ENCODE peak calls at places on chromosomes 13 and 19, in six cellular contexts. F is stomach; W is psoas muscle; V is transverse colon; Z is fibroblast of lung; Q is CD8-positive, alpha-beta T cell. C is an unnamed sample.

GRCh38 chr13:63408227-63409202 is 1992.9 kb upstream of the PCDH20 start:
- DNase-seq in F (no peak), W (no peak), V (no peak), Z (peak), Q (no peak), C (no peak)

GRCh38 chr19:3866798-3867638 is 1.8 kb downstream of the ZFR2 start:
- DNase-seq in F (no peak), W (no peak), V (no peak), Z (no peak), Q (no peak), C (no peak)

GRCh38 chr19:35266149-35266903 is 2.4 kb upstream of the USF2 start:
- DNase-seq in F (no peak), W (no peak), V (peak), Z (no peak), Q (no peak), C (peak)

GRCh38 chr19:49954092-49954825 is 6.7 kb downstream of the SIGLEC11 start:
- DNase-seq in F (no peak), W (no peak), V (no peak), Z (no peak), Q (no peak), C (peak)

GRCh38 chr19:46984077-46985010 is 35.3 kb upstream of the NPAS1 start:
- DNase-seq in F (no peak), W (peak), V (no peak), Z (peak), Q (no peak), C (no peak)

GRCh38 chr13:45132384-45133064 is 12.2 kb downstream of the GTF2F2 start:
- DNase-seq in F (no peak), W (no peak), V (no peak), Z (no peak), Q (no peak), C (no peak)

GRCh38 chr19:36245210-36246005 is 30.5 kb downstream of the ZNF146 start:
- DNase-seq in F (no peak), W (no peak), V (no peak), Z (no peak), Q (no peak), C (no peak)

GRCh38 chr19:47158879-47159509 is 28.4 kb downstream of the SAE1 start:
- DNase-seq in F (no peak), W (no peak), V (no peak), Z (peak), Q (peak), C (no peak)

GRCh38 chr19:33428627-33429013 is 55.1 kb downstream of the CEBPG start:
- DNase-seq in F (no peak), W (peak), V (no peak), Z (no peak), Q (no peak), C (peak)

GRCh38 chr13:103516009-103516795 is 450.0 kb upstream of the SLC10A2 start:
- DNase-seq in F (no peak), W (no peak), V (no peak), Z (no peak), Q (no peak), C (no peak)

GRCh38 chr19:48922548-48923490 is 10.7 kb upstream of the DHDH start:
- DNase-seq in F (no peak), W (no peak), V (no peak), Z (no peak), Q (no peak), C (no peak)

GRCh38 chr19:29467824-29468401 is 57.9 kb upstream of the VSTM2B start:
- DNase-seq in F (no peak), W (no peak), V (no peak), Z (no peak), Q (peak), C (no peak)

GRCh38 chr13:97810152-97810551 is 143.3 kb upstream of the IPO5 start:
- DNase-seq in F (no peak), W (no peak), V (no peak), Z (peak), Q (no peak), C (no peak)

GRCh38 chr19:11377756-11378155 is 3.3 kb downstream of the SWSAP1 start:
- DNase-seq in F (no peak), W (no peak), V (no peak), Z (peak), Q (no peak), C (no peak)

GRCh38 chr13:46679369-46680180 is 117.4 kb downstream of the ESD start:
- DNase-seq in F (no peak), W (no peak), V (peak), Z (peak), Q (no peak), C (no peak)

GRCh38 chr19:29629836-29630534 is 23.9 kb downstream of the POP4 start:
- DNase-seq in F (no peak), W (no peak), V (no peak), Z (no peak), Q (no peak), C (peak)

GRCh38 chr13:23799945-23800344 is 89.3 kb downstream of the MIPEP start:
- DNase-seq in F (no peak), W (no peak), V (no peak), Z (no peak), Q (no peak), C (no peak)

GRCh38 chr13:19586904-19587634 is 25.7 kb upstream of the TPTE2 start:
- DNase-seq in F (peak), W (peak), V (peak), Z (peak), Q (peak), C (no peak)

GRCh38 chr19:50858896-50859295 is 4.2 kb downstream of the KLK3 start:
- DNase-seq in F (no peak), W (no peak), V (peak), Z (no peak), Q (no peak), C (no peak)

GRCh38 chr13:61142506-61142905 is 273.1 kb downstream of the PCDH20 start:
- DNase-seq in F (no peak), W (no peak), V (no peak), Z (no peak), Q (no peak), C (no peak)

GRCh38 chr13:68369739-68370138 is 1139.6 kb upstream of the PCDH9 start:
- DNase-seq in F (no peak), W (no peak), V (no peak), Z (peak), Q (no peak), C (no peak)

GRCh38 chr13:97574926-97575325 is 141.0 kb downstream of the RAP2A start:
- DNase-seq in F (no peak), W (no peak), V (peak), Z (peak), Q (no peak), C (no peak)

GRCh38 chr13:54950546-54950945 is 1921.9 kb downstream of the OLFM4 start:
- DNase-seq in F (no peak), W (no peak), V (no peak), Z (no peak), Q (no peak), C (no peak)

GRCh38 chr13:29791997-29792775 is 58.2 kb downstream of the UBL3 start:
- DNase-seq in F (no peak), W (no peak), V (no peak), Z (peak), Q (no peak), C (no peak)

GRCh38 chr13:95137096-95137495 is 164.2 kb downstream of the ABCC4 start:
- DNase-seq in F (no peak), W (no peak), V (no peak), Z (peak), Q (no peak), C (no peak)

GRCh38 chr19:47794526-47794925 is 9.8 kb downstream of the TPRX1 start:
- DNase-seq in F (no peak), W (no peak), V (no peak), Z (no peak), Q (no peak), C (no peak)

GRCh38 chr13:113207890-113208423 is 512 bp downstream of the PCID2 start:
- DNase-seq in F (no peak), W (peak), V (peak), Z (peak), Q (no peak), C (no peak)

GRCh38 chr19:10000171-10000826 is 10.0 kb downstream of the COL5A3 start:
- DNase-seq in F (peak), W (peak), V (peak), Z (peak), Q (peak), C (no peak)

GRCh38 chr19:2791876-2792275 is 6.6 kb downstream of the THOP1 start:
- DNase-seq in F (no peak), W (no peak), V (no peak), Z (no peak), Q (no peak), C (no peak)

GRCh38 chr19:2791440-2791839 is 6.1 kb downstream of the THOP1 start:
- DNase-seq in F (no peak), W (no peak), V (no peak), Z (no peak), Q (no peak), C (no peak)

GRCh38 chr19:2790194-2790556 is 4.9 kb downstream of the THOP1 start:
- DNase-seq in F (no peak), W (no peak), V (no peak), Z (no peak), Q (no peak), C (no peak)

GRCh38 chr19:2793126-2793525 is 7.8 kb downstream of the THOP1 start:
- DNase-seq in F (no peak), W (no peak), V (no peak), Z (no peak), Q (no peak), C (no peak)

DNA sequence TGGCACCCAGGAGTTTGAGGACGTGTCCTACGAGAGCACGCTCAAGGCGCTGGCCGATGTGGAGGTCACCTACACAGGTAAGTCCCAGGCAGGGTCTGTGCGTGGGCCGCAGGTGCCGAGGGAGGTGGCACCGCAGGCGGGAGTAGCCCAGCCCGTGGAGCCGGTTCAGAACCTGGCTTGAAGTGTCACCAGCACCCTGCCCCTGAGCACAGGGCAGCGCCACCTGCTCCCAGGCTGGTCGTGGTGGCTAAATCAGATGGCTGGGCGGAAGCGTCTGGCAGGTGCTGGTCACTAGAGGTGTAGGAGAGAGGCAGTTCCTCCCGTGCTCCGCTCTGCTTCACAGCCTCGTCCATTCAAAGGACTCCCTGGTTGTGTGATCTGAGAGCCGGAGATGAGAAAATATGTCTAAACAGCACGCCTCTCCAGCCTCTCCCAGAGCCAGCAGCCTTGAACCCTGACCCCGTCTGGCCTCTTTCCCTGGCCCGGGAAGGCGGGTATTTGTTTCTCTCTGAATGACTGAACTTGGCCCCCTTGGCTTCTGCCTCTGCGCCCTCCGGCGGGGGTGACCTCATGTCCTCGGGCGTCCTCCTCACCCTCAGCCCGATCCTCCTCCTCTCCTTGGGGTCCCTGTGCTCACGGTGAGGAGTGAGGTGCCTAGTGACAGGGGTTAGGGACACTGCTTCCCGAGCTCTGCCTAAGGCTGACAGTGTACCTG is 5.4 kb downstream of the THOP1 start:
- DNase-seq in F (no peak), W (no peak), V (no peak), Z (no peak), Q (no peak), C (no peak)
- TF ChIP-seq CTCF in F (no peak), W (no peak), V (no peak), Z (no peak), Q (no peak), C (no peak)

GRCh38 chr19:18281082-18282020 is at the start of gene JUND:
- DNase-seq in F (peak), W (peak), V (peak), Z (peak), Q (peak), C (no peak)
- TF ChIP-seq CTCF in F (no peak), W (no peak), V (no peak), Z (no peak), Q (no peak), C (peak)

GRCh38 chr19:37886571-37886970 is 19.8 kb downstream of the WDR87 start:
- DNase-seq in F (no peak), W (no peak), V (no peak), Z (no peak), Q (no peak), C (no peak)

DNA sequence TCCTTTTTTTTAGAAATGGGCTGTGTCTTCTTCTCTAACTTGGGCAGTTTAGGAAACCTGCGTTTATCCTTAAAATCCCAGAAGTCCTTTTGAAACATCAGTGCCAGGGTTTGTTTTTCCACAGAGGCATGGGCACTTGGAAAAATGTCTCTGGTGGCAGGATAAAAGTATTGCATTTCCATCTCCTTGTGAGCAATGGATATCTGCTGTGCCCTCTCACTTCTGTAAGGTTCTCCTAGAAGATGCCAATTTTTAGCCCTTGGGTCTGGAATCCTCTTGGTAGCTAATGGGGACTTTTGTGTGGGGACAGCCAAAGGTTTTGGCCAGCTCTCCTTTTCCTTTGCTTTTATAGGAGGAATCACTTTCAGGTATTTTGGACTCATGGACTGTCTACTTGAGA is 21.0 kb downstream of the WDR87 start:
- DNase-seq in F (no peak), W (no peak), V (no peak), Z (no peak), Q (no peak), C (no peak)
- TF ChIP-seq CTCF in F (no peak), W (no peak), V (no peak), Z (no peak), Q (no peak), C (peak)

DNA sequence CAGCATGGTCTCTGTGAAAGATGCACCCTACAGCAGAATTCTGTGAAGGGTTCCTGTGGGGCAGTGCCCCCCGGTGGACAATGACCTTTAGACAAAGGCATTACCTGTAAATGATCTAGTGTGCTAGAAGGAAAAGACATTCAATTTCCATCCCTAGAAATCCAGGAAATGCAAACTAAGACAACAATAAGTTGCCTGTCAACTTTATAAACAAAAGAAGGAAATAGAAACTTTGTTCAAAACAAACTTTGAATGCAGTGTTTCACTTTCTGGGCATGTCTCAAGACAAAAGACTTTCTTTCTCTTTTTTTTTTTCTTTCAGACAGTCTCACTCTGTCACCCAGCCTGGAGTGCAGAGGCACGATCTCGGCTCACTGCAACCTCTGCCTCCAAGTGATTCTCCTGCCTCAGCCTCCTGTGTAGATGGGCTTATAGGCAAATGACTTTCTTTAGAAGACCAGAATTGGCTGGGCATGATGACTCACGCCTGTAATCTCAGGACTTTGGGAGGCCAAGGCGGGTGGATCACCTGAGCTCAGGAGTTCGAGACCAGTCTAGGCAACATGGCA is 15.5 kb downstream of the TEX101 start:
- DNase-seq in F (no peak), W (no peak), V (peak), Z (no peak), Q (no peak), C (no peak)
- TF ChIP-seq CTCF in F (no peak), W (no peak), V (peak), Z (no peak), Q (no peak), C (peak)

GRCh38 chr19:8515317-8515716 is 1.4 kb upstream of the ZNF414 start:
- DNase-seq in F (no peak), W (no peak), V (no peak), Z (no peak), Q (peak), C (no peak)

GRCh38 chr19:8513687-8514504 is at the start of gene ZNF414:
- DNase-seq in F (peak), W (peak), V (peak), Z (peak), Q (peak), C (peak)

GRCh38 chr19:8512115-8512967 is 1.6 kb downstream of the ZNF414 start:
- DNase-seq in F (no peak), W (no peak), V (peak), Z (no peak), Q (no peak), C (no peak)

GRCh38 chr19:8511573-8512101 is 2.3 kb downstream of the ZNF414 start:
- DNase-seq in F (no peak), W (no peak), V (no peak), Z (no peak), Q (no peak), C (no peak)

GRCh38 chr19:8512991-8513686 is 828 bp downstream of the ZNF414 start:
- DNase-seq in F (no peak), W (no peak), V (no peak), Z (no peak), Q (no peak), C (no peak)
- TF ChIP-seq CTCF in F (no peak), W (no peak), V (no peak), Z (no peak), Q (no peak), C (peak)

GRCh38 chr13:110923086-110923485 is 8.2 kb upstream of the ANKRD10 start:
- DNase-seq in F (no peak), W (no peak), V (no peak), Z (no peak), Q (no peak), C (no peak)

GRCh38 chr13:110922506-110922905 is 7.6 kb upstream of the ANKRD10 start:
- DNase-seq in F (no peak), W (no peak), V (no peak), Z (no peak), Q (no peak), C (no peak)

GRCh38 chr13:110924639-110924934 is 9.7 kb upstream of the ANKRD10 start:
- DNase-seq in F (no peak), W (no peak), V (no peak), Z (no peak), Q (no peak), C (no peak)

GRCh38 chr13:110923777-110924638 is 9.1 kb upstream of the ANKRD10 start:
- DNase-seq in F (no peak), W (no peak), V (no peak), Z (no peak), Q (no peak), C (no peak)

GRCh38 chr13:110925023-110925608 is 10.2 kb upstream of the ANKRD10 start:
- DNase-seq in F (no peak), W (no peak), V (no peak), Z (no peak), Q (no peak), C (no peak)
- TF ChIP-seq CTCF in F (no peak), W (peak), V (no peak), Z (peak), Q (no peak), C (peak)

DNA sequence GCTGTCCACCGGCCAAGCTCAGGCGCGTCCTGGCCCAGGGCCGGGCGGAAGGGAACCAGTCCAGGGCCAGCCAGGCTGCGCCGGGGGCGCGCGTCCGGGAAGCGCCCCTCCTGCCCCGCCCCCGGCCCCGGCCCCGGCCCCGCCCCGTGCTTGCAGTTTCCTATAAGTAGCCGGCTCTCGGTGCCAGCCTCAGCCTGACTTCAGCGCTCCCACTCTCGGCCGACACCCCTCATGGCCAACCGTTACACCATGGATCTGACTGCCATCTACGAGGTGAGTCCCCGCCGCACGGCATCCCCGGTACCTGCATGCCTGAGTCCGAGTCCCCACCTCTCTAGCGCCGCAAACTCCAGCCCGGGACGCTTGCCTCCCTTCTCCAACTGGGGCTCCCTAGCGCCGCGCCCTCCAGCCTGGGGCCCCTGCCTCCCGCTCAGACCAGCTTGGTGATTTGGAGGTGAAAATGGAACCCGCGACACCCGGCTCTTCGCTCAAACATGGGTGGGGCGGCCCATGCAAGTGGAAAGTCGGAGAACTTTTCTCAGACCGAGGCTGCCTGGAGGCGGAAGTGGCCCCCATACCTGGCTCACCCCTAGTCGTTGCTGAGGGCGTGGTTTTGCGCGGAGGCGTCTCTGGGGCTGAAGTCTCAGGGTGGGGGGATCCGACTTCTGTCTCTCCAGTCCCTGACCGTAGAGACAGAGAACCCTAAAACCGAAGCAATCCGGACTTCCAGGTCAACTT is at the start of gene ZFP36:
- DNase-seq in F (peak), W (peak), V (peak), Z (peak), Q (peak), C (no peak)
- TF ChIP-seq CTCF in F (peak), W (no peak), V (peak), Z (no peak), Q (no peak), C (peak)

GRCh38 chr13:84648069-84648640 is 765.9 kb upstream of the SLITRK1 start:
- DNase-seq in F (no peak), W (no peak), V (no peak), Z (no peak), Q (no peak), C (no peak)
- TF ChIP-seq CTCF in F (no peak), W (no peak), V (no peak), Z (no peak), Q (no peak), C (peak)